ENCODE peak calls at places on chromosomes 4 and X, in five cellular contexts. E, Q, H, S and C are unnamed samples.

GRCh38 chr4:6606465-6607235 is 31.7 kb downstream of the MAN2B2 start:
- DNase-seq in E (no peak), Q (no peak), H (no peak), S (no peak), C (no peak)

GRCh38 chr4:16914208-16914607 is 15.8 kb upstream of the LDB2 start:
- DNase-seq in E (no peak), Q (peak), H (no peak), S (peak), C (peak)

GRCh38 chr4:172826866-172827265 is 341.7 kb upstream of the GALNT7 start:
- DNase-seq in E (no peak), Q (no peak), H (no peak), S (no peak), C (no peak)

GRCh38 chr4:34009951-34010350 is 2234.4 kb downstream of the ARAP2 start:
- DNase-seq in E (no peak), Q (no peak), H (no peak), S (no peak), C (no peak)

GRCh38 chr4:1255151-1255550 is 6.2 kb upstream of the CTBP1 start:
- DNase-seq in E (no peak), Q (no peak), H (no peak), S (no peak), C (peak)

GRCh38 chr4:152939655-152940054 is 3.5 kb downstream of the FHDC1 start:
- DNase-seq in E (no peak), Q (no peak), H (no peak), S (no peak), C (no peak)

GRCh38 chr4:16843831-16844508 is 54.5 kb downstream of the LDB2 start:
- DNase-seq in E (no peak), Q (no peak), H (no peak), S (peak), C (peak)

GRCh38 chr4:140186651-140187315 is 32.8 kb upstream of the MAML3 start:
- DNase-seq in E (no peak), Q (no peak), H (peak), S (peak), C (peak)

GRCh38 chr4:144645621-144646522 is at the start of gene HHIP:
- DNase-seq in E (peak), Q (peak), H (peak), S (peak), C (peak)

GRCh38 chr4:123430031-123430430 is 33.4 kb downstream of the SPRY1 start:
- DNase-seq in E (no peak), Q (no peak), H (no peak), S (no peak), C (peak)

GRCh38 chr4:97627785-97628184 is 515.5 kb downstream of the STPG2 start:
- DNase-seq in E (no peak), Q (no peak), H (no peak), S (no peak), C (no peak)

GRCh38 chrX:28756647-28757046 is 169.4 kb downstream of the IL1RAPL1 start:
- DNase-seq in E (no peak), Q (no peak), H (no peak), S (no peak), C (no peak)

GRCh38 chr4:37243722-37244582 is 591 bp upstream of the NWD2 start:
- DNase-seq in E (no peak), Q (peak), H (no peak), S (no peak), C (peak)

GRCh38 chr4:94757192-94758140 is at the start of gene BMPR1B:
- DNase-seq in E (no peak), Q (peak), H (peak), S (peak), C (peak)

GRCh38 chrX:72057331-72057730 is 74.4 kb downstream of the RTL5 start:
- DNase-seq in E (no peak), Q (no peak), H (no peak), S (no peak), C (no peak)

GRCh38 chr4:25817059-25817681 is 45.6 kb downstream of the SEL1L3 start:
- DNase-seq in E (no peak), Q (no peak), H (no peak), S (peak), C (peak)

GRCh38 chr4:109319156-109319555 is 16.7 kb upstream of the COL25A1 start:
- DNase-seq in E (no peak), Q (no peak), H (no peak), S (no peak), C (no peak)

GRCh38 chr4:75248770-75249467 is 265.3 kb downstream of the RCHY1 start:
- DNase-seq in E (no peak), Q (no peak), H (no peak), S (peak), C (no peak)

GRCh38 chr4:144712775-144713174 is 66.8 kb downstream of the HHIP start:
- DNase-seq in E (no peak), Q (no peak), H (no peak), S (no peak), C (peak)

GRCh38 chrX:119757979-119758681 is at the start of gene SOWAHD:
- DNase-seq in E (peak), Q (peak), H (no peak), S (no peak), C (peak)

GRCh38 chr4:88478247-88478646 is 21.3 kb downstream of the HERC5 start:
- DNase-seq in E (no peak), Q (no peak), H (no peak), S (no peak), C (no peak)

GRCh38 chrX:15946783-15947550 is 92.4 kb upstream of the AP1S2 start:
- DNase-seq in E (no peak), Q (no peak), H (no peak), S (peak), C (peak)

GRCh38 chrX:40952855-40953254 is 132.4 kb upstream of the USP9X start:
- DNase-seq in E (no peak), Q (no peak), H (no peak), S (no peak), C (peak)

GRCh38 chr4:185479507-185479971 is 8.0 kb upstream of the CCDC110 start:
- DNase-seq in E (no peak), Q (no peak), H (no peak), S (no peak), C (no peak)

GRCh38 chrX:118179161-118179560 is 62.6 kb upstream of the KLHL13 start:
- DNase-seq in E (no peak), Q (no peak), H (no peak), S (no peak), C (no peak)

GRCh38 chrX:48071064-48071985 is at the start of gene ZNF630:
- DNase-seq in E (peak), Q (peak), H (peak), S (peak), C (peak)

GRCh38 chr4:71290074-71290473 is 48.7 kb upstream of the SLC4A4 start:
- DNase-seq in E (no peak), Q (no peak), H (no peak), S (peak), C (peak)

GRCh38 chr4:159504634-159505033 is 401.8 kb downstream of the RAPGEF2 start:
- DNase-seq in E (no peak), Q (no peak), H (no peak), S (peak), C (no peak)

GRCh38 chrX:68045008-68045577 is 388.2 kb downstream of the OPHN1 start:
- DNase-seq in E (no peak), Q (no peak), H (no peak), S (no peak), C (peak)

GRCh38 chr4:24010573-24010972 is 120.7 kb upstream of the PPARGC1A start:
- DNase-seq in E (no peak), Q (no peak), H (no peak), S (no peak), C (no peak)

GRCh38 chr4:120816385-120816784 is 106.1 kb downstream of the PRDM5 start:
- DNase-seq in E (no peak), Q (no peak), H (no peak), S (no peak), C (no peak)

GRCh38 chr4:6225469-6225868 is 25.1 kb upstream of the JAKMIP1 start:
- DNase-seq in E (peak), Q (no peak), H (no peak), S (peak), C (peak)

GRCh38 chr4:87851955-87852354 is 19.2 kb downstream of the MEPE start:
- DNase-seq in E (no peak), Q (no peak), H (no peak), S (no peak), C (no peak)

GRCh38 chr4:41287005-41287404 is 30.3 kb downstream of the UCHL1 start:
- DNase-seq in E (no peak), Q (no peak), H (no peak), S (no peak), C (peak)

GRCh38 chr4:130336585-130337217 is 1240.7 kb downstream of the C4orf33 start:
- DNase-seq in E (no peak), Q (peak), H (no peak), S (peak), C (peak)

GRCh38 chr4:25702848-25703247 is 47.2 kb downstream of the SLC34A2 start:
- DNase-seq in E (peak), Q (no peak), H (no peak), S (peak), C (peak)

GRCh38 chr4:118680808-118681207 is 4.4 kb upstream of the METTL14 start:
- DNase-seq in E (no peak), Q (no peak), H (no peak), S (no peak), C (no peak)
- TF ChIP-seq CTCF in E (no peak), Q (no peak), H (no peak), S (no peak), C (no peak)

GRCh38 chr4:154349829-154350228 is 141.8 kb downstream of the DCHS2 start:
- DNase-seq in E (no peak), Q (no peak), H (no peak), S (peak), C (no peak)
- TF ChIP-seq CTCF in E (no peak), Q (peak), H (no peak), S (peak), C (peak)

GRCh38 chr4:143207555-143207954 is 22.8 kb downstream of the USP38 start:
- DNase-seq in E (no peak), Q (peak), H (no peak), S (peak), C (no peak)
- TF ChIP-seq CTCF in E (peak), Q (peak), H (peak), S (peak), C (peak)

GRCh38 chr4:162131256-162131655 is 32.5 kb downstream of the FSTL5 start:
- DNase-seq in E (no peak), Q (no peak), H (no peak), S (no peak), C (no peak)
- TF ChIP-seq CTCF in E (no peak), Q (peak), H (no peak), S (peak), C (no peak)

DNA sequence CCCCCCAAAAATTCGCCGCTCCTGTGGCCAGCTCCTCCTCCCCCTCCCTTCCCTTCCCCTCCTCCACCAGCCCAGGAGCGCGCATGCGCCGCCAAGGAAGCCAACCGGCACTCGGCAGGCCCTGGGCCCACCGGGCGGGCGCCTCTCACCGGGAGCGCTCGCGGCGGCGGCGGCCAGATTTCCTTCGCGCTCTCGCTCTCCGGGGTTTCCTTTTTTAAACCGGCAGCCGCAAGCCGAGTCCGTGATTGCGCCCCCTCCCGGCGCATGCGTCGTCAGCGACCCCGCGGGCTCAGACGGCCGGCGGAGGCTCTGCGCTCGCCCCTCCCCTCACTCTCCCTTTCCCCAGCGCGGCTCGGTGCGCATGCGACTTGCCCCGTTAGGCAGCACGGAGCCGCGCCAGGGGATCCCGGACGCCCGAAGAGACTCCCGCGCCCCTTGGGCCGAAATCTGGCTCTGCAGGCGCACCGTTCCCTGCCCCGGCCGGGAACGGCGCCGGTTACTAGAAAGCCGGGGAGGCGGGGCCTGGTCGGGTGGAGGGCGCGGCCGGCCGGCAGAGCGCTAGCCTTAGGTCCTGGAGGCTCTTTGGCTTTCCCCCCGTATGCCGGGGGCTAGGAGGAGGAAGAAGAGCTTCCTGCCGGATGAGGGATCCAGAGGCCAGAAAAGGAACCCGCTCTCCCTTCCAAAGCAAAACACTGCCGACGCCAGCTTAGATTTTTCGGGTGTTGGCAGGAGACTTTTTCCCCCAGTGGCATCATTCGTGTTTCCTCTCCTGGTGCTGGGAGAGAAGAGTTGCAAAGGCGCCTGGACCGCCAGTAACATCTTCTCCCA is at the start of gene CLOCK:
- DNase-seq in E (peak), Q (peak), H (peak), S (peak), C (peak)
- TF ChIP-seq CTCF in E (peak), Q (peak), H (peak), S (peak), C (peak)

GRCh38 chrX:77597090-77597489 is 149.9 kb downstream of the FGF16 start:
- DNase-seq in E (no peak), Q (peak), H (no peak), S (no peak), C (peak)
- TF ChIP-seq CTCF in E (no peak), Q (peak), H (no peak), S (peak), C (peak)

GRCh38 chr4:112058433-112058832 is 86.8 kb upstream of the FAM241A start:
- DNase-seq in E (no peak), Q (no peak), H (no peak), S (no peak), C (peak)

GRCh38 chr4:112061418-112061817 is 83.8 kb upstream of the FAM241A start:
- DNase-seq in E (no peak), Q (no peak), H (no peak), S (no peak), C (no peak)

GRCh38 chr4:112057479-112057878 is 87.8 kb upstream of the FAM241A start:
- DNase-seq in E (no peak), Q (no peak), H (no peak), S (no peak), C (no peak)

GRCh38 chr4:112063260-112063659 is 82.0 kb upstream of the FAM241A start:
- DNase-seq in E (no peak), Q (no peak), H (no peak), S (no peak), C (no peak)

DNA sequence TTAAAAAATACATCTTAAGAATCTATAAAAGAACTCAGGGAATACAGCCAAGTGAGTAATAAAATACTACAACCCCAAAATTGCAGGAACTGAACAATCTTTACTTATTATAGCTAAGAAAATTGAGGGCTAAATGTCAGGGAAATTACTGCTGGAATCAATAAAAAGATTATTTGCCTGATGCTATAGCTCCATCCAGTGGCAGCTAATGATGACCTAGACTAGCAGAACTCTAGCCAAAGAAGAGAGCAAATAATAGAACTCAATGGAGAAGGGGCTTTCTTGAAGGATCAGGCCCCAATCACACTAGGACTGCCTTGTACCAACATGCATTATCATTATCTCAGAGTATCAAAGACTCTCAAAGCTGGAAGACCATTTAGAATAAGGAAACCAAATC is 85.0 kb upstream of the FAM241A start:
- DNase-seq in E (no peak), Q (peak), H (no peak), S (peak), C (peak)
- TF ChIP-seq CTCF in E (no peak), Q (peak), H (no peak), S (peak), C (peak)

DNA sequence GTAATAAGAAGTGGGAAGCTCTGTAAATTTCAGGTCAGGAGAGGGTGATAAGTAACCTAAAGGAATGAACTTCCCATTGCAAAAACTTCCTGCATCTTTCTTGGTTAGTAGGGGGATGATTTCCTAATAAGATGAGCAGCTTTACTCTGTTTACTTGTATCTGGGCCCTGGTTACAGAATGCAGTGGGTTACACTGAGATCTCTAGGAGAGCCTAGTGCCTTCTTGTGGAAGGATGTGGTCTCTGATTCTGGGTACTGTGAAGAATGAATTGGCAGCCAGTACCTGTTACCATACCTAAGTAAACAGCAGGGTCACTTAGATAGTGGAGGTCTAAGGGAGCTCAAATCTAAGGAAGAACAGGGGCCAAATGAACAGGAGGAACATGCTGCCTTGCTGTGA is 320.6 kb downstream of the ARHGAP10 start:
- DNase-seq in E (no peak), Q (no peak), H (no peak), S (no peak), C (no peak)
- TF ChIP-seq CTCF in E (no peak), Q (no peak), H (no peak), S (no peak), C (no peak)

DNA sequence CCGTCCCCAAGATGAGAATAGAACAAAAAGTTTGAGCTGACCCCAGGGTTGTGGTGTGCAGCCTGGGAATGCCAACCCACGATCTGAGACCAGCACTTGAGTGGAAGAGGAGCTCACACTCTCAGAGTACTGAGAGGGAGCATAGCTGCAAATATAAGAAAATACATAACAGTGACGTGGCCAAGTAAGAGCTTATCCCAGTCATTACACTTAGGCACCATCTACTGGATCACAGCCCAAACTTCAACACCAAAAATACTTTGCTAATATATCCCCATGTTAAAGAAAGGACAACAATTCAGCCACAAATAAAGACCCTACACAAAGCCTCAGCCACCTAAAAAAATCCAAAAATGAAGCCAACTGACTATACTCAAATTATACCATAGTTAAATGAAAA is 33.3 kb upstream of the CXCL6 start:
- DNase-seq in E (no peak), Q (no peak), H (no peak), S (no peak), C (peak)
- TF ChIP-seq CTCF in E (no peak), Q (no peak), H (no peak), S (no peak), C (no peak)